ENCODE peak calls at places on chromosomes 4 and X, in four cellular contexts. F is AG10803, V is upper lobe of left lung, D is PC-9. U is an unnamed sample.

GRCh38 chr4:125187621-125188176 is 127.1 kb upstream of the FAT4 start:
- DNase-seq in D (peak), F (peak), V (no peak), U (no peak)

GRCh38 chr4:185532795-185533324 is 2.4 kb downstream of the PDLIM3 start:
- DNase-seq in D (no peak), V (no peak), F (no peak), U (no peak)

GRCh38 chr4:52959545-52959944 is 97.4 kb downstream of the RASL11B start:
- DNase-seq in V (no peak), D (no peak), F (peak), U (no peak)

GRCh38 chr4:185811509-185812364 is at the start of gene SORBS2:
- DNase-seq in V (peak), F (peak), D (peak), U (no peak)

GRCh38 chr4:18464160-18464559 is 442.6 kb upstream of the LCORL start:
- DNase-seq in V (no peak), D (no peak), F (no peak), U (no peak)

GRCh38 chr4:101420661-101421060 is 73.3 kb upstream of the PPP3CA start:
- DNase-seq in V (no peak), D (no peak), F (peak), U (no peak)

GRCh38 chr4:145779319-145779801 is 99.4 kb downstream of the C4orf51 start:
- DNase-seq in F (peak), V (no peak), D (no peak), U (no peak)

GRCh38 chr4:185011408-185011807 is 6.9 kb upstream of the HELT start:
- DNase-seq in V (peak), D (peak), F (no peak), U (no peak)

GRCh38 chrX:38081926-38082708 is 75.8 kb downstream of the SYTL5 start:
- DNase-seq in F (no peak), D (no peak), V (no peak), U (no peak)
- H3K4me3 ChIP-seq in F (no peak), D (no peak), V (no peak), U (no peak)

GRCh38 chr4:183798921-183799307 is 106.2 kb upstream of the STOX2 start:
- DNase-seq in F (no peak), D (no peak), V (no peak), U (no peak)
- H3K4me3 ChIP-seq in F (no peak), D (peak), V (peak), U (peak)

DNA sequence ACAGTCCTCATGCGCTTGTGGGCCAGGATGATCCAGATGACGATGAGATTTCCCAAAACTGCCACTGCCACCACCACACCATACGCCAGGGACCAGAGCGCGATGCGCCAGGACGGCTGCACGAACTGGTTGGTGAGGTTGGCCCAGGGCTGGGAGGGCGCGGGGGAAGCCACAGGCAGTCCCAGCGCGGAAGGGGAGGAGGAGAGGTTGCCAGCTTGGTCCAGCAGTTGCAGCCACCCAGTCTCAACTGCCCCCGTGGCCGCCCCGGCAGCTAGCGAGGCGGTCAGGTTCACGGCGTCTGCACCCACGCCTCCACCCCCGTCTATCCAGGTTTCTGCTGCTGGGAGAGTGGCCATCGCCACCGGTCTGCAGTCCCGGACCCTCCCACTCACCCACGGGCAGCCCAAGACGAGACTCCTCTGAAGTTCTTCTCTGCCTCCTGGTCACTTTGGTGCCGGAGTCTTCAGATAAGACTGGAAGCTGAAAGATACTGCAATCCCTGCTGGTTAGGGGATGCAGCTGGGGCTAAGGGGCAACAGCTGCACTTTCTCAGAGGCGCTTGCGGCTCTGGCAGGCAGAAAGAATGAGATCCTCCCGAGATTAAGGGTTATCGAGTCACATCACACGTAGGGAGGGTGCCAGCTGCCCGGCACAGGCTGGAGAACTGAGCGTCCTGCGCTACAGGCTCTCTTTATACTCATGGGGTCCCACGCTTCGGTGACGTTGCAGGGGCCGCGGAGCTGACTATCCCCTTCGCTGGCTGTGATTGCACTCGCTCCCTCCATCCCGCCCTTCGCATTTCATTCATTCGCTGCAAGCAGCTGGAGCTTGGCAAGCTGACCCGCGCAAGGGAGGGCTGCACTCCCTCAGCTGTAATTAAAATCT is at the start of gene TACR3:
- DNase-seq in F (no peak), V (peak), D (no peak), U (no peak)
- H3K4me3 ChIP-seq in F (no peak), V (peak), D (no peak), U (peak)

GRCh38 chrX:47556045-47556623 is 4.9 kb upstream of the ARAF start:
- DNase-seq in F (peak), D (peak), V (peak), U (peak)
- H3K4me3 ChIP-seq in F (peak), D (peak), V (peak), U (peak)

GRCh38 chrX:124383367-124383766 is 37.0 kb downstream of the SH2D1A start:
- DNase-seq in D (no peak), F (peak), V (no peak), U (no peak)

GRCh38 chrX:124373348-124373747 is 27.0 kb downstream of the SH2D1A start:
- DNase-seq in F (no peak), D (no peak), V (no peak), U (no peak)

GRCh38 chrX:124378643-124379042 is 32.3 kb downstream of the SH2D1A start:
- DNase-seq in D (no peak), F (no peak), V (no peak), U (no peak)
- H3K4me3 ChIP-seq in D (no peak), F (no peak), V (no peak), U (no peak)

GRCh38 chrX:150372280-150372679 is 9.2 kb downstream of the MAMLD1 start:
- DNase-seq in V (no peak), F (no peak), D (no peak), U (peak)
- H3K4me3 ChIP-seq in V (no peak), F (no peak), D (no peak), U (peak)

GRCh38 chr4:149987330-149987751 is 90.9 kb upstream of the DCLK2 start:
- DNase-seq in V (no peak), F (peak), D (no peak), U (no peak)

GRCh38 chr4:149986916-149987315 is 91.3 kb upstream of the DCLK2 start:
- DNase-seq in V (no peak), F (no peak), D (no peak), U (no peak)

GRCh38 chr4:149983931-149984330 is 94.3 kb upstream of the DCLK2 start:
- DNase-seq in F (no peak), V (no peak), D (no peak), U (no peak)

GRCh38 chr4:149985981-149986380 is 92.3 kb upstream of the DCLK2 start:
- DNase-seq in F (no peak), D (no peak), V (no peak), U (no peak)

GRCh38 chr4:149987777-149988410 is 90.4 kb upstream of the DCLK2 start:
- DNase-seq in D (no peak), V (no peak), F (no peak), U (no peak)
- H3K4me3 ChIP-seq in D (no peak), V (no peak), F (no peak), U (no peak)

DNA sequence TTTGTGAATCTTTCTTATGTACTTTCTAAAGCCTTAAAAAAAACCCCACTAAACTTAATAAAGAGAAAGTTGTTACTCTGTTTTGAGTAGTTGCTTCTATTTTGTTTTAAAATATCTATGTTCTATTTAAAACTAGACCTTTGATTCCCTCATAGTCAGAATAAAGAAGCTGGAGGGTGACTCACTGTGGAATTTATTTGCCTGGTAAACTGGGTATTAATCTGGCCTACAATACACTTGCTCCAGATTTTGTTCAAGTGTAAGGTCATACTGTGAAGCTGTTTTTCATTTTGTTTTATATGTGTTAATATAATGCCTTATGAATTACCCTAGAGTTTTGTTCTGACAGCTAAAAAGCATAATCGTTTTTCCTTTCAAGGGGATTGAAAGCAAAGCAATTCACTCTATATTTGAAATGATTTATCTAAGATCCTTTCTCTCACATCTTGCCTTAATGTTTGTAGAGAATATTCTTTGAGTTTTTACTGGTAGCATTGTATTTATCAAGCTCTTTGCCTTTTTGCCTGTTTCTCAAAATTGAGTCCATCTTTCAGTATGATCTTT is 277.4 kb upstream of the PITX2 start:
- DNase-seq in D (no peak), V (no peak), F (peak), U (no peak)
- H3K4me3 ChIP-seq in D (no peak), V (no peak), F (no peak), U (no peak)

GRCh38 chrX:34656467-34656841 is 631 bp downstream of the TMEM47 start:
- DNase-seq in D (no peak), V (no peak), F (no peak), U (no peak)

GRCh38 chrX:34656842-34657780 is at the start of gene TMEM47:
- DNase-seq in F (peak), D (peak), V (peak), U (peak)

GRCh38 chrX:34655496-34656258 is 1.4 kb downstream of the TMEM47 start:
- DNase-seq in D (no peak), F (peak), V (no peak), U (no peak)

GRCh38 chrX:34654939-34655338 is 2.1 kb downstream of the TMEM47 start:
- DNase-seq in V (no peak), F (peak), D (no peak), U (no peak)

GRCh38 chrX:34653811-34654210 is 3.3 kb downstream of the TMEM47 start:
- DNase-seq in D (no peak), F (no peak), V (no peak), U (no peak)
- H3K4me3 ChIP-seq in D (no peak), F (peak), V (peak), U (peak)

DNA sequence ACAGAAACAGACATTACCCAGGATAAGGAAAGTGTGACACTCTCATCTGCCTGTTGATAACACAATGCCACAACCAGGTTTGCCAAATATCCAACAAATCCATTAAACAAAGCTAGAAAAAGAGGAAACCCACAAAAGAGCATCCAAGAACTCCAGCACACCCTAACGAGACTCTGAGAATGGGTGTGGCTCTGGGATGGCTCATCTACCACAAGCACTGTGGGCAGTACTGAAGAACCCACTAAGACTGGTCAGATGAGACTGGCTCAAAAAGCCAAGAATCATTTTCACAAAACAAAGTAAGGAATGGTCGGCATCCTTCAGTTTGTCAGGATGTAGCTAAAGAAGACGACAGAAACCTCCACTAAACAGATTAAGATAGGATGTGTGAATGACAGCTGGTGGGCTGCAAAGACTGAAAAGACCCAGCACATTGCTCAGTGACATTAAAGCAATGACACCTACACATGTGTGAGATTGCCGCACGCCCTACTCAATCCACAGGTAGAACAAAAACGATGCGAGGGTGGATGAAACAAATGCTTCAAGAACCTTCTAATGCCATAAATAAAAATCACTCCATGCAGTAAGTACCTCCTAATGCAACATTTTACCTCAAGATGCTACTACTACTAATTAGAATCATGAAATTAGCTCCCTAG is 14.6 kb downstream of the ATP8A1 start:
- DNase-seq in V (no peak), F (no peak), D (no peak), U (no peak)
- H3K4me3 ChIP-seq in V (no peak), F (no peak), D (no peak), U (no peak)

U was measured in coronary artery.